ENCODE peak calls at places on chromosomes 12 and 14, in five cellular contexts. E, K, R, B and N are unnamed samples.

GRCh38 chr14:24411468-24412454 is 13.0 kb downstream of the NYNRIN start:
- DNase-seq in B (no peak), E (peak; percentile 67), R (peak; percentile 38), K (no peak), N (no peak)

GRCh38 chr12:69338120-69338859 is 9.9 kb upstream of the LYZ start:
- DNase-seq in B (no peak), E (no peak), R (no peak), K (no peak), N (no peak)

GRCh38 chr12:121296618-121297476 is at the start of gene CAMKK2:
- DNase-seq in K (peak; percentile 71), E (peak; percentile 94), B (no peak), R (peak; percentile 92), N (peak; percentile 58)

GRCh38 chr12:26857465-26858176 is 24.6 kb upstream of the ITPR2 start:
- DNase-seq in B (no peak), K (no peak), E (no peak), R (no peak), N (no peak)

GRCh38 chr12:95633049-95633545 is 81.8 kb upstream of the USP44 start:
- DNase-seq in R (no peak), E (peak; percentile 42), B (no peak), K (peak; percentile 28), N (no peak)

GRCh38 chr14:104968153-104968527 is 10.0 kb downstream of the AHNAK2 start:
- DNase-seq in B (no peak), R (no peak), K (peak; percentile 89), E (peak; percentile 71), N (no peak)

GRCh38 chr14:100072783-100073346 is 7.6 kb downstream of the EVL start:
- DNase-seq in B (no peak), K (no peak), R (peak; percentile 74), E (no peak), N (no peak)

GRCh38 chr12:121849211-121849610 is 9.4 kb downstream of the HPD start:
- DNase-seq in R (no peak), K (no peak), E (no peak), B (no peak), N (no peak)

GRCh38 chr12:111424189-111424792 is 18.6 kb downstream of the SH2B3 start:
- DNase-seq in B (no peak), E (no peak), K (no peak), R (no peak), N (no peak)

GRCh38 chr12:131525795-131526508 is 184.9 kb upstream of the SFSWAP start:
- DNase-seq in E (no peak), K (no peak), B (no peak), R (no peak), N (no peak)
- H3K27ac ChIP-seq in E (no peak overlapping the region), K (no peak overlapping the region), B (no peak overlapping the region), R (no peak overlapping the region), N (no peak overlapping the region)

DNA sequence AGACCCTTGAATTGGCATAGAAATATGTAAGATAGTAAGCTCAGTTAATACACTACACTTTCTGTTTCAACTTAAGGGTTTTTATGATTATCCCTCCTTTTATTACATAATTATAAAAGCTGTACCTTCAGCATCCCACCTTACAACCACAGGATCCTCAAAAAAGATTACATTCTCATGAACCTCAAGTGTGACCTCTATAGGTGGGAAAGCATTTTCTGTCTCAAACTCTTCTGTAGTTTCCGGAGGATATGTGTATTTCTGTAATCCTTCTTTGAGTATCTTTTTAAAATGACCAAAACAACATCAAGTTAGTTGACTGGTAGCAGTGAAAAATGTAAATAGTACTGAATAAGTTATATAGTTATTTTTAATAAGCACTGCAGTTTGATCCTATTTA is 75.9 kb downstream of the DNAI7 start:
- DNase-seq in K (no peak), E (no peak), R (no peak), B (no peak), N (no peak)
- TF ChIP-seq CTCF in K (no peak), E (peak; percentile 28), R (peak; percentile 56), B (no peak), N (no peak)

GRCh38 chr12:47801904-47802246 is 17.8 kb downstream of the HDAC7 start:
- DNase-seq in K (no peak), E (no peak), R (no peak), B (no peak), N (no peak)
- H3K27ac ChIP-seq in K (peak overlapping the region; percentile 52), E (no peak overlapping the region), R (no peak overlapping the region), B (peak overlapping the region; percentile 39), N (peak overlapping the region; percentile 53)

GRCh38 chr14:76868453-76869170 is 42.4 kb downstream of the LRRC74A start:
- DNase-seq in E (no peak), B (no peak), K (no peak), R (no peak), N (no peak)
- TF ChIP-seq CTCF in E (no peak), B (no peak), K (no peak), R (peak; percentile 9), N (no peak)